ENCODE peak calls at places on chromosome 11, in five cellular contexts. One of them, this sample, is unnamed.

GRCh38 chr11:10451399-10452116 is 3.5 kb upstream of the AMPD3 start:
- DNase-seq in H1: no peak
- DNase-seq in A549: no peak
- DNase-seq in K562: no peak
- DNase-seq in HepG2: no peak
- DNase-seq in this sample: no peak

GRCh38 chr11:1837171-1838076 is 1.4 kb upstream of the TNNI2 start:
- DNase-seq in H1: peak; percentile 90
- DNase-seq in A549: peak; percentile 70
- DNase-seq in K562: peak; percentile 84
- DNase-seq in HepG2: peak; percentile 45
- DNase-seq in this sample: peak; percentile 28

GRCh38 chr11:44797886-44798683 is 71.3 kb downstream of the TSPAN18 start:
- DNase-seq in H1: no peak
- DNase-seq in A549: no peak
- DNase-seq in K562: no peak
- DNase-seq in HepG2: no peak
- DNase-seq in this sample: peak; percentile 15

GRCh38 chr11:134575504-134576230 is 163.6 kb upstream of the B3GAT1 start:
- DNase-seq in H1: peak; percentile 44
- DNase-seq in A549: no peak
- DNase-seq in K562: no peak
- DNase-seq in HepG2: no peak
- DNase-seq in this sample: no peak

GRCh38 chr11:133982901-133983300 is 26.1 kb upstream of the IGSF9B start:
- DNase-seq in H1: no peak
- DNase-seq in A549: no peak
- DNase-seq in K562: no peak
- DNase-seq in HepG2: no peak
- DNase-seq in this sample: no peak

GRCh38 chr11:70876685-70877084 is 375.7 kb downstream of the SHANK2 start:
- DNase-seq in H1: no peak
- DNase-seq in A549: no peak
- DNase-seq in K562: no peak
- DNase-seq in HepG2: no peak
- DNase-seq in this sample: no peak

GRCh38 chr11:9228086-9228485 is 37.1 kb downstream of the DENND5A start:
- DNase-seq in H1: peak; percentile 35
- DNase-seq in A549: no peak
- DNase-seq in K562: no peak
- DNase-seq in HepG2: no peak
- DNase-seq in this sample: no peak

GRCh38 chr11:8839306-8839956 is 71.6 kb upstream of the AKIP1 start:
- DNase-seq in H1: peak; percentile 45
- DNase-seq in A549: no peak
- DNase-seq in K562: no peak
- DNase-seq in HepG2: no peak
- DNase-seq in this sample: no peak

GRCh38 chr11:84780689-84781293 is 846.4 kb downstream of the DLG2 start:
- DNase-seq in H1: no peak
- DNase-seq in A549: no peak
- DNase-seq in K562: no peak
- DNase-seq in HepG2: peak; percentile 6
- DNase-seq in this sample: peak; percentile 15

GRCh38 chr11:71400216-71400615 is 48.0 kb downstream of the DHCR7 start:
- DNase-seq in H1: no peak
- DNase-seq in A549: no peak
- DNase-seq in K562: no peak
- DNase-seq in HepG2: no peak
- DNase-seq in this sample: no peak

GRCh38 chr11:2404735-2405196 is 4.2 kb downstream of the TSSC4 start:
- DNase-seq in H1: no peak
- DNase-seq in A549: no peak
- DNase-seq in K562: no peak
- DNase-seq in HepG2: no peak
- DNase-seq in this sample: no peak

GRCh38 chr11:57308426-57309060 is 16.2 kb downstream of the TNKS1BP1 start:
- DNase-seq in H1: no peak
- DNase-seq in A549: no peak
- DNase-seq in K562: no peak
- DNase-seq in HepG2: no peak
- DNase-seq in this sample: no peak

GRCh38 chr11:680970-681369 is 14.1 kb downstream of the DEAF1 start:
- DNase-seq in H1: no peak
- DNase-seq in A549: no peak
- DNase-seq in K562: no peak
- DNase-seq in HepG2: no peak
- DNase-seq in this sample: no peak

GRCh38 chr11:129849447-129850130 is 33.9 kb downstream of the TMEM45B start:
- DNase-seq in H1: no peak
- DNase-seq in A549: no peak
- DNase-seq in K562: no peak
- DNase-seq in HepG2: no peak
- DNase-seq in this sample: no peak

GRCh38 chr11:119664701-119665420 is 64.1 kb downstream of the NECTIN1 start:
- DNase-seq in H1: no peak
- DNase-seq in A549: no peak
- DNase-seq in K562: no peak
- DNase-seq in HepG2: no peak
- DNase-seq in this sample: no peak

GRCh38 chr11:61342207-61342803 is 9.3 kb downstream of the TKFC start:
- DNase-seq in H1: no peak
- DNase-seq in A549: no peak
- DNase-seq in K562: peak; percentile 89
- DNase-seq in HepG2: no peak
- DNase-seq in this sample: no peak
- TF ChIP-seq MAFK in H1: no peak
- TF ChIP-seq MAFK in A549: no peak
- TF ChIP-seq MAFK in K562: no peak
- TF ChIP-seq MAFK in HepG2: no peak
- TF ChIP-seq MAFK in this sample: no peak

GRCh38 chr11:19743622-19744021 is 31.0 kb downstream of the NAV2 start:
- DNase-seq in H1: no peak
- DNase-seq in A549: no peak
- DNase-seq in K562: no peak
- DNase-seq in HepG2: no peak
- DNase-seq in this sample: no peak

GRCh38 chr11:19747634-19748280 is 35.1 kb downstream of the NAV2 start:
- DNase-seq in H1: no peak
- DNase-seq in A549: no peak
- DNase-seq in K562: no peak
- DNase-seq in HepG2: no peak
- DNase-seq in this sample: no peak

GRCh38 chr11:19744130-19744529 is 31.5 kb downstream of the NAV2 start:
- DNase-seq in H1: no peak
- DNase-seq in A549: no peak
- DNase-seq in K562: no peak
- DNase-seq in HepG2: no peak
- DNase-seq in this sample: no peak

GRCh38 chr11:19742595-19743292 is 30.1 kb downstream of the NAV2 start:
- DNase-seq in H1: peak; percentile 84
- DNase-seq in A549: peak; percentile 45
- DNase-seq in K562: peak; percentile 45
- DNase-seq in HepG2: peak; percentile 52
- DNase-seq in this sample: peak; percentile 79

DNA sequence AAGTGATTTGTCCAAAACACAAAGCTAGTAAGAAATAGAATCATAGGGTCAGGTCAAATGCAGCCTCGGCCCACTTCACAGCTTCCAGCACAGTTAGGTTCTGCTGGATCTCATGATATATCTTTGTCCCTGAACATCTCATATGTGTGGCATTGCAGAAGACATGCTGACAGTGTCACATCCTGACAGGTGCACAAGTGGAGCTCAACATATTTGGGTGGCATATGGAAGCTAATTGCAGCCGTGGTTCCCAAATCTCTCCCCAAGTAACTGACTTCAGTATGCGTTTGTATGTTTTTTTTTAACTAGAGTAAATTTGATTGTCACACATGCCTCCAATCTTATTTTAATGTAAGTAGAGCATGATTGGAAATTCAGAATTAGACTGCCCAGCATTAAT is 33.4 kb downstream of the NAV2 start:
- DNase-seq in H1: no peak
- DNase-seq in A549: no peak
- DNase-seq in K562: no peak
- DNase-seq in HepG2: no peak
- DNase-seq in this sample: no peak
- TF ChIP-seq MAFK in H1: no peak
- TF ChIP-seq MAFK in A549: no peak
- TF ChIP-seq MAFK in K562: no peak
- TF ChIP-seq MAFK in HepG2: no peak
- TF ChIP-seq MAFK in this sample: no peak

DNA sequence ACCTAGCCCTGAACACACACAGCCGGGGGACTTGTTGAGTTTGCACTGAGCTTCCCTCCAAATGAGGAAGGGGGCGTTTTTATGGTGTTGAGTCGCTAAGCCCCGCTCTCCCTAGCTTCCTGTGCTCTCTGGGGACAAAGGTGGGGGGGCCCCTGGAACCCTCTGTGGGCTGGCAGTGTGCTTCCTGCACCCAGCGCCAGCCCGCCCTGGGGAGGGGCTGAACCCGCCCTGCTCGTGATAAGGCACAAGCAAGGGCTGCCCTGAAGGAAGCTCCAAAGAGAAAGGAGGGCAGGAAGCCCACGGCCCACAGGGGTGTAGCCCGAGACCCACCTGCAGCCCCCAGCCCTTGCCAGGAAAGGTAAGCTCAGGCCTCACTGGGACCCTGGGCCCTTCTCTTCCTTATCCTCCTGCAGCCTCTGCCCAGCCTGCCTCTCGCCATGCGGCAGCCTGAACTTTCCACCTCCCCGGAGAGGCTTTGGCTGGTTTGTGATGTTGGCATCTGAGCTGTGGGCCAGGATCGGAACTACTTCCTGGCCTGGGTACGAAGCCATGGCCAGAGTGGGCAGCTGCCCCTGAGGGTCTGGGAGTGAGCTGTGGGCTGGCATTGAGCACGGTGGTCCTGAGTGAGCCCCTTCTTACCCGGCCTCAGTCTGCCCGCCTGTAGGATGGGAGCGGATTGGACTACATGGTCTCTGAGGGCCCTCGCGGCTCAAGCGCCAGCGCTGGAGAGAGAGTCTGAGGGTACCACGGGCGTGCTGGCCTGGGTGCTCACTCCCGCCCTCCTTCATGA is at the start of gene FERMT3:
- DNase-seq in H1: no peak
- DNase-seq in A549: no peak
- DNase-seq in K562: peak; percentile 79
- DNase-seq in HepG2: no peak
- DNase-seq in this sample: no peak
- TF ChIP-seq MAFK in H1: no peak
- TF ChIP-seq MAFK in A549: no peak
- TF ChIP-seq MAFK in K562: no peak
- TF ChIP-seq MAFK in HepG2: no peak
- TF ChIP-seq MAFK in this sample: no peak

GRCh38 chr11:59559886-59560285 is 48.5 kb downstream of the OR4D9 start:
- DNase-seq in H1: no peak
- DNase-seq in A549: no peak
- DNase-seq in K562: no peak
- DNase-seq in HepG2: no peak
- DNase-seq in this sample: no peak

GRCh38 chr11:59555601-59556114 is 44.3 kb downstream of the OR4D9 start:
- DNase-seq in H1: no peak
- DNase-seq in A549: no peak
- DNase-seq in K562: no peak
- DNase-seq in HepG2: no peak
- DNase-seq in this sample: no peak

GRCh38 chr11:59556115-59556882 is 45.0 kb downstream of the OR4D9 start:
- DNase-seq in H1: peak; percentile 93
- DNase-seq in A549: no peak
- DNase-seq in K562: peak; percentile 65
- DNase-seq in HepG2: peak; percentile 81
- DNase-seq in this sample: peak; percentile 93

GRCh38 chr11:59557940-59558643 is 46.8 kb downstream of the OR4D9 start:
- DNase-seq in H1: no peak
- DNase-seq in A549: no peak
- DNase-seq in K562: no peak
- DNase-seq in HepG2: no peak
- DNase-seq in this sample: no peak

DNA sequence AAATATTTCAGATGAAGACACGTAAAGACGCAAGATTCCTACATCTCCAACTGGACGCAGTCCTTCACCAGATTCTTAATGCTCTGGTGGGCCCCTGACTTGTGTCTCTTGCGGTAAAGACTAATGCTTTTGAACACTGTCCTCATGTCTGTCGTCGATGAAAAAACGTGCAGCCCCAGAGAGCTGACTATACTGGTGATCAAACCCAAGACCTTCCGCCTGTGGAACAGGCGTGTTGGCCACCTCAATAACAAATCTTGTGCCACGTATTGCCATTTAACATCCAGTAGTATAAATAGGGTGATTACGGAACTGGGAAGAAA is 45.5 kb downstream of the OR4D9 start:
- DNase-seq in H1: no peak
- DNase-seq in A549: no peak
- DNase-seq in K562: no peak
- DNase-seq in HepG2: peak; percentile 48
- DNase-seq in this sample: no peak
- TF ChIP-seq MAFK in H1: no peak
- TF ChIP-seq MAFK in A549: no peak
- TF ChIP-seq MAFK in K562: no peak
- TF ChIP-seq MAFK in HepG2: no peak
- TF ChIP-seq MAFK in this sample: no peak

DNA sequence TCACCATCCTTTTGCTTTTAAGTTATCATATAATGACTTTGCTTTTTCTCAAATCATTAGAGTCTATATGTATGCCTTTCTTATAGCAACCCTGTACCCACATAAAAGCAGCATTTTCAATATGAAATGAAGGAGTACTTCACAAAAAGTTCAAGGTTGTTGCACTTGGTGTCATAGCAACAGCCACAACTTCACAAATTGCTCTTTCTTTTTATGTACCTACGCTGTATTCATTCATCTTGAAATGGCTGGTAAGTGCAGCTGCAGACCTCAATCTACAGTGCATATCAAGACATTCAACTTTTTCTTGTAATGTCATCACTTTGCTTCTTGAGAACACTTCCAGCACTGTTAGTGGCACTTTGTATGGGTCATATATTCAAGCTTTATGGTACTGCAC is 18.6 kb downstream of the CWC15 start:
- DNase-seq in H1: no peak
- DNase-seq in A549: no peak
- DNase-seq in K562: no peak
- DNase-seq in HepG2: no peak
- DNase-seq in this sample: no peak
- TF ChIP-seq MAFK in H1: no peak
- TF ChIP-seq MAFK in A549: no peak
- TF ChIP-seq MAFK in K562: no peak
- TF ChIP-seq MAFK in HepG2: no peak
- TF ChIP-seq MAFK in this sample: no peak

This sample was measured in IMR-90.